ENCODE peak calls at places on chromosomes 12 and 14, in ten cellular contexts. O, G, I, Z, Y, F, H, R, C and B are unnamed samples.

GRCh38 chr14:96176811-96177211 is 27.8 kb upstream of the BDKRB2 start:
- DNase-seq in O (no peak), G (peak; percentile 49), I (no peak), Z (no peak), Y (peak; percentile 71), F (no peak), H (peak; percentile 18), R (peak; percentile 26), C (no peak), B (no peak)

GRCh38 chr12:50569321-50569720 is 64.5 kb downstream of the DIP2B start:
- DNase-seq in O (no peak), G (no peak), I (peak; percentile 17), Z (no peak), Y (no peak), F (no peak), H (no peak), R (peak; percentile 27), C (no peak), B (no peak)

GRCh38 chr12:74647241-74647640 is 109.6 kb downstream of the ATXN7L3B start:
- DNase-seq in O (no peak), G (no peak), I (no peak), Z (no peak), Y (no peak), F (no peak), H (no peak), R (no peak), C (no peak), B (no peak)

GRCh38 chr14:58637040-58637390 is 747 bp upstream of the DACT1 start:
- DNase-seq in O (no peak), G (peak; percentile 26), I (peak; percentile 58), Z (no peak), Y (no peak), F (peak; percentile 6), H (peak; percentile 56), R (peak; percentile 68), C (peak; percentile 62), B (no peak)

GRCh38 chr12:130224613-130225012 is 62.3 kb downstream of the FZD10 start:
- DNase-seq in O (no peak), G (no peak), I (no peak), Z (no peak), Y (no peak), F (no peak), H (no peak), R (no peak), C (no peak), B (no peak)

GRCh38 chr14:54890794-54891193 is 11.8 kb downstream of the GCH1 start:
- DNase-seq in O (no peak), G (no peak), I (no peak), Z (no peak), Y (no peak), F (peak; percentile 18), H (no peak), R (no peak), C (no peak), B (no peak)

GRCh38 chr14:38065101-38065762 is 142.5 kb upstream of the SSTR1 start:
- DNase-seq in O (peak; percentile 25), G (no peak), I (no peak), Z (no peak), Y (no peak), F (no peak), H (no peak), R (peak; percentile 11), C (no peak), B (no peak)

GRCh38 chr12:51855586-51856428 is 7.3 kb upstream of the FIGNL2 start:
- DNase-seq in O (no peak), G (peak; percentile 20), I (peak; percentile 59), Z (no peak), Y (no peak), F (no peak), H (no peak), R (no peak), C (no peak), B (no peak)